ENCODE peak calls at places on chromosomes 2 and 18, in six cellular contexts. O is foreskin fibroblast, D is NCI-H748 treated with DMSO at 0.1 percent for 48 hours, P is HT1080, V is epithelial cell of esophagus, R is iPS DF 6.9. X is an unnamed sample.

GRCh38 chr2:202808754-202809153 is 62.8 kb downstream of the ICA1L start:
- DNase-seq in O (no peak), D (no peak), P (no peak), V (peak; percentile 94), R (no peak), X (no peak)

GRCh38 chr18:63683152-63683551 is 19.6 kb upstream of the SERPINB11 start:
- DNase-seq in O (peak; percentile 94), D (no peak), P (peak; percentile 90), V (peak; percentile 99), R (no peak), X (peak; percentile 60)

GRCh38 chr2:233464056-233464455 is 102.5 kb downstream of the USP40 start:
- DNase-seq in O (no peak), D (no peak), P (no peak), V (no peak), R (no peak), X (no peak)

GRCh38 chr2:38959938-38960608 is 70.4 kb downstream of the ARHGEF33 start:
- DNase-seq in O (peak; percentile 90), D (no peak), P (no peak), V (peak; percentile 90), R (peak; percentile 63), X (peak; percentile 82)

GRCh38 chr2:240997141-240997855 is 1.1 kb upstream of the SNED1 start:
- DNase-seq in O (peak; percentile 50), D (no peak), P (no peak), V (no peak), R (no peak), X (peak; percentile 34)

GRCh38 chr18:45073556-45073955 is 392.9 kb downstream of the SETBP1 start:
- DNase-seq in O (no peak), D (no peak), P (no peak), V (no peak), R (no peak), X (no peak)

GRCh38 chr2:188659656-188660406 is 314.3 kb upstream of the COL3A1 start:
- DNase-seq in O (peak; percentile 60), D (no peak), P (peak; percentile 77), V (peak; percentile 33), R (no peak), X (peak; percentile 36)

GRCh38 chr2:86021396-86022378 is 84.0 kb downstream of the POLR1A start:
- DNase-seq in O (no peak), D (no peak), P (no peak), V (no peak), R (no peak), X (no peak)

GRCh38 chr2:119367472-119368099 is 809 bp downstream of the DBI start:
- DNase-seq in O (peak; percentile 9), D (no peak), P (peak; percentile 27), V (peak; percentile 30), R (no peak), X (peak; percentile 56)

GRCh38 chr2:218256612-218257350 is 4.0 kb upstream of the GPBAR1 start:
- DNase-seq in O (no peak), D (no peak), P (no peak), V (no peak), R (no peak), X (no peak)

GRCh38 chr2:191932261-191932660 is 85.4 kb upstream of the CAVIN2 start:
- DNase-seq in O (no peak), D (no peak), P (no peak), V (no peak), R (no peak), X (no peak)

GRCh38 chr2:144331652-144332355 is 188.1 kb downstream of the ZEB2 start:
- DNase-seq in O (no peak), D (no peak), P (peak; percentile 70), V (no peak), R (no peak), X (no peak)

GRCh38 chr2:117481608-117482007 is 332.9 kb upstream of the DDX18 start:
- DNase-seq in O (no peak), D (no peak), P (no peak), V (no peak), R (no peak), X (no peak)

GRCh38 chr2:182066439-182067061 is 80.9 kb downstream of the PPP1R1C start:
- DNase-seq in O (peak; percentile 88), D (no peak), P (peak; percentile 93), V (peak; percentile 58), R (no peak), X (peak; percentile 35)

GRCh38 chr2:95043300-95043786 is 17.8 kb downstream of the MAL start:
- DNase-seq in O (peak; percentile 76), D (no peak), P (peak; percentile 49), V (peak; percentile 21), R (no peak), X (peak; percentile 69)

GRCh38 chr2:11932053-11932512 is 185.7 kb downstream of the LPIN1 start:
- DNase-seq in O (no peak), D (no peak), P (no peak), V (peak; percentile 10), R (no peak), X (no peak)

GRCh38 chr2:75340560-75340959 is 141.2 kb upstream of the TACR1 start:
- DNase-seq in O (peak; percentile 9), D (peak; percentile 84), P (no peak), V (peak; percentile 23), R (no peak), X (no peak)

GRCh38 chr18:48193521-48194251 is 215.5 kb downstream of the ZBTB7C start:
- DNase-seq in O (no peak), D (no peak), P (no peak), V (no peak), R (no peak), X (no peak)

GRCh38 chr2:220663065-220663464 is 909.0 kb downstream of the EPHA4 start:
- DNase-seq in O (no peak), D (no peak), P (no peak), V (no peak), R (no peak), X (no peak)

GRCh38 chr2:103847276-103847675 is 1006.6 kb upstream of the POU3F3 start:
- DNase-seq in O (no peak), D (no peak), P (no peak), V (no peak), R (no peak), X (no peak)

GRCh38 chr18:68438983-68439382 is 275.9 kb downstream of the TMX3 start:
- DNase-seq in O (peak; percentile 96), D (no peak), P (peak; percentile 16), V (peak; percentile 54), R (no peak), X (no peak)

GRCh38 chr2:153043385-153043784 is 325.0 kb downstream of the ARL6IP6 start:
- DNase-seq in O (no peak), D (no peak), P (peak; percentile 46), V (peak; percentile 87), R (no peak), X (no peak)

GRCh38 chr2:32741575-32741974 is 113.7 kb downstream of the TTC27 start:
- DNase-seq in O (no peak), D (no peak), P (no peak), V (peak; percentile 46), R (no peak), X (no peak)

GRCh38 chr2:105437708-105438103 is 38.9 kb upstream of the FHL2 start:
- DNase-seq in O (peak; percentile 48), D (no peak), P (no peak), V (no peak), R (no peak), X (peak; percentile 66)

GRCh38 chr2:217110550-217110949 is 250.7 kb upstream of the TNP1 start:
- DNase-seq in O (no peak), D (no peak), P (no peak), V (no peak), R (no peak), X (no peak)

GRCh38 chr2:99974966-99975365 is 167.4 kb downstream of the AFF3 start:
- DNase-seq in O (peak; percentile 14), D (no peak), P (peak; percentile 71), V (no peak), R (no peak), X (no peak)

GRCh38 chr18:41576643-41577042 is 378.4 kb upstream of the PIK3C3 start:
- DNase-seq in O (no peak), D (no peak), P (no peak), V (no peak), R (no peak), X (no peak)

GRCh38 chr2:189285962-189286648 is 106.5 kb upstream of the COL5A2 start:
- DNase-seq in O (peak; percentile 75), D (no peak), P (peak; percentile 74), V (peak; percentile 79), R (no peak), X (no peak)

GRCh38 chr2:147382322-147382948 is 462.4 kb upstream of the ACVR2A start:
- DNase-seq in O (no peak), D (peak; percentile 62), P (no peak), V (peak; percentile 98), R (no peak), X (no peak)

GRCh38 chr2:107570876-107571275 is 255.8 kb upstream of the RGPD4 start:
- DNase-seq in O (no peak), D (no peak), P (no peak), V (peak; percentile 70), R (no peak), X (no peak)

GRCh38 chr2:215022418-215022817 is 116.0 kb downstream of the ABCA12 start:
- DNase-seq in O (no peak), D (no peak), P (peak; percentile 75), V (peak; percentile 43), R (no peak), X (peak; percentile 10)

GRCh38 chr2:143937563-143938346 is 582.2 kb downstream of the ZEB2 start:
- DNase-seq in O (peak; percentile 23), D (peak; percentile 18), P (no peak), V (peak; percentile 10), R (no peak), X (no peak)

GRCh38 chr18:725641-726040 is 13.2 kb upstream of the ENOSF1 start:
- DNase-seq in O (no peak), D (no peak), P (no peak), V (no peak), R (no peak), X (no peak)

GRCh38 chr2:119487434-119488244 is 36.6 kb downstream of the SCTR start:
- DNase-seq in O (no peak), D (no peak), P (no peak), V (no peak), R (no peak), X (peak; percentile 1)